ENCODE peak calls at places on chromosomes 4 and X, in four cellular contexts. S, P, R and U are unnamed samples.
A peak's percentile ranks its signal among the peaks of the same experiment; 100 is the strongest.

GRCh38 chr4:150569384-150569987 is 12.5 kb upstream of the MAB21L2 start:
- DNase-seq in S (no peak), P (no peak), R (no peak), U (peak; percentile 82)

GRCh38 chr4:53693408-53693807 is 102.1 kb upstream of the LNX1 start:
- DNase-seq in S (no peak), P (no peak), R (no peak), U (no peak)

GRCh38 chr4:23827971-23828680 is 61.7 kb downstream of the PPARGC1A start:
- DNase-seq in S (no peak), P (no peak), R (no peak), U (no peak)

GRCh38 chr4:145786261-145786660 is 106.3 kb downstream of the C4orf51 start:
- DNase-seq in S (no peak), P (no peak), R (no peak), U (no peak)

GRCh38 chrX:6852121-6852520 is 295.4 kb upstream of the STS start:
- DNase-seq in S (no peak), P (no peak), R (no peak), U (no peak)

GRCh38 chr4:177987896-177988295 is 545.7 kb upstream of the AGA start:
- DNase-seq in S (no peak), P (no peak), R (no peak), U (no peak)

GRCh38 chrX:107628662-107629532 is 587 bp downstream of the PRPS1 start:
- DNase-seq in S (peak; percentile 48), P (peak; percentile 33), R (peak; percentile 25), U (peak; percentile 50)

GRCh38 chr4:40254961-40255721 is 58.3 kb downstream of the RHOH start:
- DNase-seq in S (no peak), P (no peak), R (peak; percentile 9), U (peak; percentile 76)

GRCh38 chr4:54061873-54062272 is 2.5 kb downstream of the CHIC2 start:
- DNase-seq in S (no peak), P (no peak), R (no peak), U (no peak)

GRCh38 chrX:146224442-146224841 is 406.8 kb downstream of the SLITRK2 start:
- DNase-seq in S (no peak), P (no peak), R (no peak), U (no peak)

GRCh38 chr4:80107374-80107773 is 34.3 kb upstream of the ANTXR2 start:
- DNase-seq in S (no peak), P (no peak), R (no peak), U (no peak)

GRCh38 chr4:77905651-77906263 is 43.1 kb downstream of the MRPL1 start:
- DNase-seq in S (no peak), P (peak; percentile 38), R (no peak), U (no peak)

GRCh38 chr4:165517216-165517615 is 138.4 kb downstream of the CPE start:
- DNase-seq in S (no peak), P (no peak), R (no peak), U (no peak)

DNA sequence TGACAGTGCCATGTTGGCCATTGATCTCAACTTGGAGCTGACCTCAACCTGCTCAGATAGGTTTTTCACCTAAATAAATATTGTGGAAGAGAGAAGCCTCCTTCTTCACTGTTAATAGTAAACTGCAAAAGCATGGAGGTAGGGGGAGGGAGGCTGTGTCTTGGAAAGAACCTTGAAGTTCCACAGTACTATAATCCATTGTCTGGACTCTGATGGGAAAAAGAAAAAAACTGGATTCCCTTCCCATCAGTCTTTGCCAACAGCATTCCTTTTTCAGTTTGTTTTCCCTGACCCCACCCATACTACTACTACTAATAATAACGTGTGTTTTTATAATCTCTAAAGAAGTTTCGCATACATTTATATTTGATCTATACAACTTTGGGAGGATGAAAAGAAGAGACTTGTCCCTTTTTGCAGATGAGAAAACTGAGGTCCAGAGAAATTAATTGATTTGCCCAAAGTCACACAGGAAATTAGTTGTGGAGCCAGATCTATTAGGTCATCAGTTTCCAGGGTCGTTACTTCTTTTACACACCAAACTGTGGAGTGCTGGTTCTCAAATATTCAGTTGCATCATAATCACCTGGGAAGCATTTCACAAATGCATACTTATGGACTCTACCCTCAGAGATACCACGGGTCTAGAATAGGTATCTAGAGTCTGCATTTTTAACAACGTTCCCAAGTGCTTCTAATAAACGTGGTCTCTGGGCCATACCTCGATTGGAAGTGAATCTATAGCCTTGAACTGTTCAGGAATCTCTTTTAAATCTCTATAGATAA is 59.1 kb downstream of the LUZP4 start:
- DNase-seq in S (no peak), P (no peak), R (peak; percentile 27), U (peak; percentile 21)
- TF ChIP-seq RAD21 in S (no peak), P (no peak), R (no peak), U (no peak)

DNA sequence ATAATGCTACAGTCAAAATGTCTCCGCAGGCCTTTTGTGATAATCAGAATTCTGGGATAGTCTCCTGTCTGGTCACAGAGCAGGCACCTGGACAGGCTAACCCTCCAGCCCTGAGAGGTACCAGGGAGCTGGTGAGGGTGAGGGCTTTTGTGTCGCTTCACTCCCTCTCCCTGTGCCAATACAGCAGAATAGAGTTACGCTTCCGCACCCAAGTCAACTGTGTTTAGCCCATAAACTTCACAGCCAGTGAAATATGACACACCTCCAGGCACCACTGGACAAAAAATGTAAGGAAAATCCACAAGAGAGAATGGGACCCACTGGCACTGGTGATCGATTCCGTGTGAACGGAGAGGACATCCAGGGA is 1.3 kb downstream of the GAK start:
- DNase-seq in S (no peak), P (no peak), R (no peak), U (no peak)
- TF ChIP-seq HDAC2 in S (no peak), P (no peak), R (no peak), U (no peak)

GRCh38 chr4:7158991-7159390 is 33.3 kb upstream of the SORCS2 start:
- DNase-seq in S (no peak), P (no peak), R (no peak), U (no peak)
- TF ChIP-seq PHF8 in S (no peak), P (no peak), R (no peak), U (no peak)

GRCh38 chrX:72101597-72102037 is 30.1 kb downstream of the RTL5 start:
- DNase-seq in S (no peak), P (no peak), R (no peak), U (no peak)
- TF ChIP-seq RAD21 in S (no peak), P (no peak), R (no peak), U (no peak)